ENCODE peak calls at places on chromosomes 2 and 18, in seven cellular contexts. One of them, this sample, is unnamed.

GRCh38 chr18:59123588-59124369 is 15.9 kb upstream of the SEC11C start:
- DNase-seq in right lobe of liver: no peak
- DNase-seq in adrenal gland: no peak
- DNase-seq in ovary: no peak
- DNase-seq in H1: no peak
- DNase-seq in spleen: no peak
- DNase-seq in suprapubic skin: no peak
- DNase-seq in this sample: peak; percentile 63

GRCh38 chr2:19649785-19650380 is 251.9 kb downstream of the TTC32 start:
- DNase-seq in right lobe of liver: no peak
- DNase-seq in adrenal gland: no peak
- DNase-seq in ovary: no peak
- DNase-seq in H1: no peak
- DNase-seq in spleen: no peak
- DNase-seq in suprapubic skin: no peak
- DNase-seq in this sample: peak; percentile 75

GRCh38 chr2:133561045-133561852 is 7.0 kb downstream of the NCKAP5 start:
- DNase-seq in right lobe of liver: no peak
- DNase-seq in adrenal gland: no peak
- DNase-seq in ovary: peak; percentile 27
- DNase-seq in H1: no peak
- DNase-seq in spleen: no peak
- DNase-seq in suprapubic skin: no peak
- DNase-seq in this sample: no peak

GRCh38 chr2:179546656-179547055 is 282.0 kb upstream of the SESTD1 start:
- DNase-seq in right lobe of liver: no peak
- DNase-seq in adrenal gland: no peak
- DNase-seq in ovary: no peak
- DNase-seq in H1: no peak
- DNase-seq in spleen: no peak
- DNase-seq in suprapubic skin: no peak
- DNase-seq in this sample: no peak

GRCh38 chr2:26184555-26185303 is 11.8 kb downstream of the GAREM2 start:
- DNase-seq in right lobe of liver: peak; percentile 80
- DNase-seq in adrenal gland: peak; percentile 81
- DNase-seq in ovary: peak; percentile 86
- DNase-seq in H1: peak; percentile 88
- DNase-seq in spleen: peak; percentile 98
- DNase-seq in suprapubic skin: no peak
- DNase-seq in this sample: no peak

GRCh38 chr18:27966872-27967271 is 210.1 kb downstream of the CDH2 start:
- DNase-seq in right lobe of liver: no peak
- DNase-seq in adrenal gland: no peak
- DNase-seq in ovary: no peak
- DNase-seq in H1: no peak
- DNase-seq in spleen: no peak
- DNase-seq in suprapubic skin: no peak
- DNase-seq in this sample: no peak

GRCh38 chr2:171178993-171179392 is 18.3 kb upstream of the TLK1 start:
- DNase-seq in right lobe of liver: no peak
- DNase-seq in adrenal gland: no peak
- DNase-seq in ovary: no peak
- DNase-seq in H1: no peak
- DNase-seq in spleen: no peak
- DNase-seq in suprapubic skin: no peak
- DNase-seq in this sample: no peak

GRCh38 chr2:95391641-95392310 is 10.7 kb upstream of the FAHD2A start:
- DNase-seq in right lobe of liver: peak; percentile 95
- DNase-seq in adrenal gland: peak; percentile 66
- DNase-seq in ovary: peak; percentile 45
- DNase-seq in H1: no peak
- DNase-seq in spleen: peak; percentile 72
- DNase-seq in suprapubic skin: no peak
- DNase-seq in this sample: no peak

GRCh38 chr18:24112464-24112863 is 26.4 kb upstream of the CABYR start:
- DNase-seq in right lobe of liver: no peak
- DNase-seq in adrenal gland: no peak
- DNase-seq in ovary: no peak
- DNase-seq in H1: no peak
- DNase-seq in spleen: no peak
- DNase-seq in suprapubic skin: no peak
- DNase-seq in this sample: no peak

GRCh38 chr2:66555076-66555475 is 120.2 kb downstream of the MEIS1 start:
- DNase-seq in right lobe of liver: no peak
- DNase-seq in adrenal gland: no peak
- DNase-seq in ovary: no peak
- DNase-seq in H1: no peak
- DNase-seq in spleen: no peak
- DNase-seq in suprapubic skin: no peak
- DNase-seq in this sample: no peak

GRCh38 chr2:118097657-118098056 is 9.4 kb downstream of the INSIG2 start:
- DNase-seq in right lobe of liver: no peak
- DNase-seq in adrenal gland: no peak
- DNase-seq in ovary: no peak
- DNase-seq in H1: no peak
- DNase-seq in spleen: no peak
- DNase-seq in suprapubic skin: no peak
- DNase-seq in this sample: no peak

GRCh38 chr2:124973396-124973795 is 948.3 kb downstream of the CNTNAP5 start:
- DNase-seq in right lobe of liver: no peak
- DNase-seq in adrenal gland: no peak
- DNase-seq in ovary: no peak
- DNase-seq in H1: no peak
- DNase-seq in spleen: no peak
- DNase-seq in suprapubic skin: no peak
- DNase-seq in this sample: no peak

GRCh38 chr2:12811916-12812315 is 95.2 kb downstream of the TRIB2 start:
- DNase-seq in right lobe of liver: no peak
- DNase-seq in adrenal gland: no peak
- DNase-seq in ovary: no peak
- DNase-seq in H1: no peak
- DNase-seq in spleen: no peak
- DNase-seq in suprapubic skin: no peak
- DNase-seq in this sample: no peak

GRCh38 chr2:118272391-118272790 is 184.1 kb downstream of the INSIG2 start:
- DNase-seq in right lobe of liver: no peak
- DNase-seq in adrenal gland: no peak
- DNase-seq in ovary: no peak
- DNase-seq in H1: no peak
- DNase-seq in spleen: no peak
- DNase-seq in suprapubic skin: no peak
- DNase-seq in this sample: no peak

GRCh38 chr2:129880971-129881370 is 98.5 kb upstream of the RAB6C start:
- DNase-seq in right lobe of liver: no peak
- DNase-seq in adrenal gland: no peak
- DNase-seq in ovary: no peak
- DNase-seq in H1: no peak
- DNase-seq in spleen: no peak
- DNase-seq in suprapubic skin: peak; percentile 70
- DNase-seq in this sample: no peak

GRCh38 chr2:119693567-119693966 is 14.6 kb downstream of the TMEM177 start:
- DNase-seq in right lobe of liver: no peak
- DNase-seq in adrenal gland: no peak
- DNase-seq in ovary: no peak
- DNase-seq in H1: no peak
- DNase-seq in spleen: peak; percentile 21
- DNase-seq in suprapubic skin: no peak
- DNase-seq in this sample: no peak

GRCh38 chr2:285506-285905 is 2.4 kb downstream of the ALKAL2 start:
- DNase-seq in right lobe of liver: no peak
- DNase-seq in adrenal gland: no peak
- DNase-seq in ovary: no peak
- DNase-seq in H1: no peak
- DNase-seq in spleen: no peak
- DNase-seq in suprapubic skin: no peak
- DNase-seq in this sample: no peak

GRCh38 chr18:56843241-56843640 is 192.1 kb downstream of the WDR7 start:
- DNase-seq in right lobe of liver: no peak
- DNase-seq in adrenal gland: no peak
- DNase-seq in ovary: no peak
- DNase-seq in H1: no peak
- DNase-seq in spleen: no peak
- DNase-seq in suprapubic skin: no peak
- DNase-seq in this sample: no peak

GRCh38 chr2:129458006-129458405 is 521.5 kb upstream of the RAB6C start:
- DNase-seq in right lobe of liver: no peak
- DNase-seq in adrenal gland: no peak
- DNase-seq in ovary: no peak
- DNase-seq in H1: no peak
- DNase-seq in spleen: no peak
- DNase-seq in suprapubic skin: no peak
- DNase-seq in this sample: no peak

GRCh38 chr2:38528008-38528442 is 74.7 kb downstream of the HNRNPLL start:
- DNase-seq in right lobe of liver: no peak
- DNase-seq in adrenal gland: peak; percentile 50
- DNase-seq in ovary: peak; percentile 56
- DNase-seq in H1: peak; percentile 79
- DNase-seq in spleen: peak; percentile 76
- DNase-seq in suprapubic skin: no peak
- DNase-seq in this sample: peak; percentile 52

GRCh38 chr2:179724403-179724802 is 137.0 kb downstream of the ZNF385B start:
- DNase-seq in right lobe of liver: no peak
- DNase-seq in adrenal gland: no peak
- DNase-seq in ovary: no peak
- DNase-seq in H1: no peak
- DNase-seq in spleen: no peak
- DNase-seq in suprapubic skin: no peak
- DNase-seq in this sample: no peak

GRCh38 chr2:145748927-145749326 is 1229.0 kb upstream of the ZEB2 start:
- DNase-seq in right lobe of liver: no peak
- DNase-seq in adrenal gland: no peak
- DNase-seq in ovary: no peak
- DNase-seq in H1: no peak
- DNase-seq in spleen: no peak
- DNase-seq in suprapubic skin: no peak
- DNase-seq in this sample: no peak

GRCh38 chr2:199307461-199307860 is 150.3 kb downstream of the SATB2 start:
- DNase-seq in right lobe of liver: no peak
- DNase-seq in adrenal gland: no peak
- DNase-seq in ovary: no peak
- DNase-seq in H1: no peak
- DNase-seq in spleen: no peak
- DNase-seq in suprapubic skin: no peak
- DNase-seq in this sample: no peak

GRCh38 chr2:42722328-42723190 is 41.4 kb downstream of the OXER1 start:
- DNase-seq in right lobe of liver: no peak
- DNase-seq in adrenal gland: peak; percentile 79
- DNase-seq in ovary: peak; percentile 81
- DNase-seq in H1: no peak
- DNase-seq in spleen: no peak
- DNase-seq in suprapubic skin: no peak
- DNase-seq in this sample: peak; percentile 9

GRCh38 chr2:127649684-127650040 is 3.7 kb downstream of the GPR17 start:
- DNase-seq in right lobe of liver: peak; percentile 86
- DNase-seq in adrenal gland: peak; percentile 94
- DNase-seq in ovary: peak; percentile 76
- DNase-seq in H1: peak; percentile 95
- DNase-seq in spleen: peak; percentile 92
- DNase-seq in suprapubic skin: no peak
- DNase-seq in this sample: peak; percentile 80

GRCh38 chr18:43590182-43590903 is 313.1 kb upstream of the SYT4 start:
- DNase-seq in right lobe of liver: no peak
- DNase-seq in adrenal gland: no peak
- DNase-seq in ovary: no peak
- DNase-seq in H1: no peak
- DNase-seq in spleen: peak; percentile 71
- DNase-seq in suprapubic skin: no peak
- DNase-seq in this sample: no peak

GRCh38 chr2:28726177-28726576 is 25.5 kb upstream of the PPP1CB start:
- DNase-seq in right lobe of liver: no peak
- DNase-seq in adrenal gland: no peak
- DNase-seq in ovary: no peak
- DNase-seq in H1: no peak
- DNase-seq in spleen: no peak
- DNase-seq in suprapubic skin: no peak
- DNase-seq in this sample: no peak
- TF ChIP-seq POLR2A in right lobe of liver: no peak
- TF ChIP-seq POLR2A in adrenal gland: no peak
- TF ChIP-seq POLR2A in ovary: no peak
- TF ChIP-seq POLR2A in H1: no peak
- TF ChIP-seq POLR2A in spleen: no peak
- TF ChIP-seq POLR2A in suprapubic skin: no peak
- TF ChIP-seq POLR2A in this sample: no peak

DNA sequence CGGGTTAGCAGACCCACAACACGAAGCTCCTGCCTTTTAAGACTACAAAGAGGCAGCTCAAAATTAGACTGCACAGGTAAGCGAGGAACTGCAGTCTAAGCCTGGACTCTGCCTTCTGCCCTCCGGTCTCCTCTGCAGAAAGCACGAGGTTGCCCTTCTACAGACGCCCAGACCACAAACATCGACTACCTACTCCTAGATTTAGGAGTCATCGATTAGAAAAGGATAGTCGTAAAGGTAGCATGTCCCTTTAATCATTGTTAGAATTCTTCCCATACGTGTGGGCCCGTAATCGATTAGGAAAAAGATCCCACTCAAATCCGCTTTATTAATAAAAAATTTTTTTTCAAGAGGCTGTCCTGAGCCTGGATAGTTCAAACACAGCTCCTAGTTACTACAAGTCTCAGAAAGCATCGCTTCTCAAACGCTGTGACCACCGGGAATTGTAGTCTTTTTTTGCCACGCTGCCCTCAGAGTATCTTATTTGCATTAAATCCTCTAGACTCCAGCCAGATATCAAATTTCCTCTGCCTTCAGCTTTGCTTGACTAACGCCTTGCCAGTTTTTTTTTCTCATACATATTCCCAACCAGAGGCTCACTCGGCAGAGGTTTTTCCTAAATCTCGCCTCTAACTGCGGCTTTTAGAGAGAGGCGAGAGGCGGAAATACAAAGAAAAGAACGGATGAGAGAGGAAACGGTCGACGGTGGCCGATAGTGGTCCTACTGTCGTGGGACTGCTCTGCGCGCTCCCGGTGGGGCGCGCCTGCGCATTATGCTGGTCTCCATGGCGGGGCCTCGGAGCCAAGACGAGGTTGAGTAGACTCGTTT is at the start of the genes CARF and WDR12:
- DNase-seq in right lobe of liver: peak; percentile 97
- DNase-seq in adrenal gland: peak; percentile 94
- DNase-seq in ovary: peak; percentile 91
- DNase-seq in H1: peak; percentile 88
- DNase-seq in spleen: peak; percentile 97
- DNase-seq in suprapubic skin: peak; percentile 92
- DNase-seq in this sample: peak; percentile 63
- TF ChIP-seq POLR2A in right lobe of liver: peak; percentile 68
- TF ChIP-seq POLR2A in adrenal gland: peak; percentile 60
- TF ChIP-seq POLR2A in ovary: peak; percentile 31
- TF ChIP-seq POLR2A in H1: peak; percentile 85
- TF ChIP-seq POLR2A in spleen: peak; percentile 20
- TF ChIP-seq POLR2A in suprapubic skin: peak; percentile 53
- TF ChIP-seq POLR2A in this sample: peak; percentile 54

GRCh38 chr2:58923869-58924268 is 682.7 kb upstream of the FANCL start:
- DNase-seq in right lobe of liver: no peak
- DNase-seq in adrenal gland: no peak
- DNase-seq in ovary: no peak
- DNase-seq in H1: no peak
- DNase-seq in spleen: no peak
- DNase-seq in suprapubic skin: no peak
- DNase-seq in this sample: no peak
- TF ChIP-seq POLR2A in right lobe of liver: no peak
- TF ChIP-seq POLR2A in adrenal gland: no peak
- TF ChIP-seq POLR2A in ovary: no peak
- TF ChIP-seq POLR2A in H1: no peak
- TF ChIP-seq POLR2A in spleen: no peak
- TF ChIP-seq POLR2A in suprapubic skin: no peak
- TF ChIP-seq POLR2A in this sample: no peak

GRCh38 chr18:63199743-63200241 is 119.8 kb downstream of the BCL2 start:
- DNase-seq in right lobe of liver: no peak
- DNase-seq in adrenal gland: no peak
- DNase-seq in ovary: no peak
- DNase-seq in H1: no peak
- DNase-seq in spleen: no peak
- DNase-seq in suprapubic skin: no peak
- DNase-seq in this sample: no peak
- TF ChIP-seq POLR2A in right lobe of liver: no peak
- TF ChIP-seq POLR2A in adrenal gland: no peak
- TF ChIP-seq POLR2A in ovary: no peak
- TF ChIP-seq POLR2A in H1: no peak
- TF ChIP-seq POLR2A in spleen: no peak
- TF ChIP-seq POLR2A in suprapubic skin: no peak
- TF ChIP-seq POLR2A in this sample: no peak